ENCODE peak calls at places on chromosomes 5 and 9, in nine cellular contexts. M, G, W, O, K, U, D, Y and L are unnamed samples.

GRCh38 chr5:179251276-179251969 is 93.8 kb downstream of the ADAMTS2 start:
- DNase-seq in U (no peak), W (no peak), M (peak), G (no peak), K (no peak), Y (no peak), O (no peak), D (peak), L (no peak)

GRCh38 chr5:115321309-115321708 is 24.9 kb upstream of the CCDC112 start:
- DNase-seq in W (peak), O (no peak), Y (no peak), D (no peak), M (no peak), K (no peak), G (no peak), U (no peak), L (no peak)

GRCh38 chr5:133202066-133202665 is 150.4 kb downstream of the HSPA4 start:
- DNase-seq in G (no peak), Y (no peak), M (no peak), W (no peak), D (no peak), U (no peak), O (no peak), K (no peak), L (no peak)

GRCh38 chr5:54470191-54470590 is 14.7 kb downstream of the HSPB3 start:
- DNase-seq in G (no peak), K (no peak), D (no peak), U (no peak), Y (no peak), O (no peak), W (no peak), M (no peak), L (no peak)

GRCh38 chr5:137113939-137114338 is 385.2 kb downstream of the SPOCK1 start:
- DNase-seq in O (no peak), M (no peak), D (no peak), U (no peak), G (no peak), K (no peak), W (no peak), Y (no peak), L (no peak)

GRCh38 chr5:137292461-137293025 is 206.6 kb downstream of the SPOCK1 start:
- DNase-seq in K (no peak), D (no peak), Y (peak), G (no peak), U (peak), W (no peak), M (no peak), O (no peak), L (no peak)

GRCh38 chr5:71873202-71873601 is 154.1 kb downstream of the CARTPT start:
- DNase-seq in G (no peak), W (no peak), O (no peak), K (no peak), D (no peak), Y (no peak), U (no peak), M (no peak), L (no peak)

GRCh38 chr5:4720831-4721230 is 419.3 kb upstream of the ADAMTS16 start:
- DNase-seq in W (no peak), O (no peak), U (no peak), M (no peak), G (no peak), K (no peak), D (no peak), Y (no peak), L (no peak)

GRCh38 chr5:122142480-122142879 is 13.1 kb downstream of the ZNF474 start:
- DNase-seq in O (no peak), W (no peak), K (no peak), G (no peak), U (no peak), Y (no peak), D (no peak), M (no peak), L (no peak)

GRCh38 chr9:135797507-135798302 is 95.7 kb downstream of the KCNT1 start:
- DNase-seq in U (no peak), G (peak), K (no peak), D (no peak), W (peak), M (no peak), Y (no peak), O (no peak), L (no peak)

GRCh38 chr9:98453589-98454311 is 198.3 kb upstream of the TBC1D2 start:
- DNase-seq in M (no peak), K (no peak), Y (no peak), D (no peak), O (no peak), W (no peak), U (no peak), G (peak), L (peak)

GRCh38 chr9:136226680-136227410 is 18.8 kb downstream of the QSOX2 start:
- DNase-seq in O (no peak), G (peak), W (no peak), K (no peak), D (no peak), U (no peak), M (no peak), Y (no peak), L (no peak)

GRCh38 chr5:87121315-87122170 is 146.1 kb upstream of the RASA1 start:
- DNase-seq in W (no peak), K (peak), G (no peak), M (no peak), U (peak), O (peak), D (no peak), Y (no peak), L (no peak)

GRCh38 chr5:83721878-83722779 is 1.5 kb upstream of the HAPLN1 start:
- DNase-seq in G (peak), Y (peak), W (peak), M (peak), U (peak), O (no peak), K (no peak), D (peak), L (no peak)

GRCh38 chr9:127161081-127161621 is 38.7 kb upstream of the ANGPTL2 start:
- DNase-seq in W (peak), M (peak), O (no peak), D (no peak), K (no peak), Y (no peak), U (no peak), G (no peak), L (peak)

GRCh38 chr5:5331838-5332237 is 90.6 kb upstream of the ICE1 start:
- DNase-seq in Y (no peak), O (no peak), G (no peak), D (no peak), K (no peak), W (no peak), U (no peak), M (no peak), L (no peak)

GRCh38 chr5:127997131-127997775 is 86.3 kb upstream of the SLC12A2 start:
- DNase-seq in M (no peak), O (no peak), G (no peak), Y (peak), D (no peak), W (no peak), K (no peak), U (no peak), L (no peak)

GRCh38 chr5:117594165-117594564 is 1019.5 kb upstream of the SEMA6A start:
- DNase-seq in K (no peak), G (no peak), Y (no peak), W (no peak), D (no peak), M (peak), U (no peak), O (no peak), L (no peak)

GRCh38 chr5:59758566-59758965 is 135.0 kb downstream of the PDE4D start:
- DNase-seq in D (no peak), G (no peak), U (no peak), M (no peak), W (no peak), K (no peak), Y (no peak), O (no peak), L (no peak)

DNA sequence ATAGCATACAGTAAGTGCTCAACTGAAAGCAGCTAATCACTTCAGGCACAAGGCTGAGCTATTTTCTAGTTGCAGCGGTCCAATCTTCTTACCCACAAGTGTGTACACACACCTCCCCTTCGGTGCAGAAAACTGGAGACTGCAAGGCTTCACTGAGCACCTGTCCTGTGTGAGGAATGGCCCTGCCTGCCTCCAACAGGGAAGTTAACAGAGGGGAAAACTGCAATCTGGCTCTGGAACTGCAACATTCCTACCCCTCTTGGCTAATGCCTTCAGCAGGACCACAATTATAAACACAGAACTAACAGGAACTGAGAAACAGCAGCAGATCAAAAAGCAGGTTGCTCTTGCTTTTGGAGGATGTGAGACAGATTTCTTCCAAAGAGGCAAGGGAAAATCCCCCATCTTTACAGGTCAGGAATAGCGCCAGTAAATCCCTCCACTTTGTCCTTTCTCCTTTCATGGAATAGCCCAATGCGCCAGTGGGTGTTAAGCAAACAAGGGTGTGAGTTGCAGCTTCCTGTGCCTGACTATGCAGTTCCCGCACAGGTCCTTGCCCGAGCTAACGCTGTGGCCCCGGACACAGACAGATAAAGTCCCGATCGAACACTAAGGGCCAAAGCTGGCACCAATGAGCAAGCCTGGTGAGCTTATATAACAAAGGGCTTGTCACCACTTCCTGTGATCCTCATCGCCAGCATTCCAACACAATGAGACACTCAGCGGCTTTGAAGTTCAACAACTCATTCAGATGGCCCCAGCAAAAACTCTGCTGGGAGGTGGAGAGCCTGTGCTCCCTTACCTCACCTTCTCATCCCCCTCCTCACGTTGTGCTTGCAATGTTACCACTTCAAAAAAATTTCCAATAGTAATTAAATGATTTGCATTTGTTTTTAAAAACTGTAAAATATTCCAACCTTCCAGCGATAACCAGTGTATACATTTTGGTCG is 21.5 kb downstream of the SHB start:
- DNase-seq in G (no peak), D (no peak), U (peak), O (peak), W (peak), K (no peak), M (peak), Y (peak), L (no peak)
- TF ChIP-seq POLR2A in G (no peak), D (no peak), U (peak), O (no peak), W (no peak), K (no peak), M (no peak), Y (no peak), L (no peak)

DNA sequence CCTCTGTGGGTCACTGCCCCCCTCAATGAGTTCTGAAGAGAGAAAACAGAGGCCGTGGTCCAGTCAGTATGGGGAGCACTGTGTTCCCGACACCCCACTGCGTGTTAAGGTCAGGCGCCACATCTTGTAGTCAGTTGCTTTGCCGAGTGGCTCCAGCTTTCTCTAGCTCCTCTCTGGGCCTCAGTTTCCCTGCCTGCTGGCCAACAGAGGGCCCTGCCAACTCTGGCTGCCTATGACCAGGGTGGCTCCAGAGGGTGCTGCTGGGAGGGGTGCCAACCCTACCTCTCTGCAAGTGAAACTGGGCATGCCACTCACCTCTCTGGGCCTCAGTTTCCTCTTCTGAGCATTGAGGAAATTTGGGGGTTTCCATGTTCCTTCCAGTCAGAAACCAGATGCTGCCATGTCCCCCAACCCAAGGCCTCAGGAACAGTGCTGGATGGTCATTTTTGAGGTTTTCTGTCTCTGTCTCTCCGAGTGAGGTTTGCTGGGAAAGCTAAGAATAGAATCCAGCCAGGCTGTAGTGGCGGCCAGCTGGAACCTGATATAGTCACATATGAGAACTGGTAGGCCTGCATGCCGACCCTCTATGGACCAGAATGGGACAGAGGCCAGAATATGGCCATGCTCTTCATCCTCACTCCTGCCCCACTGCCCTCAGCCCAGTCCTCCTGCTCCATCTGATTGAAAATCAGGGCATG is 132.1 kb downstream of the PHF2 start:
- DNase-seq in U (no peak), Y (no peak), M (no peak), O (no peak), D (no peak), W (no peak), G (no peak), K (no peak), L (no peak)
- TF ChIP-seq POLR2AphosphoS5 in U (no peak), Y (no peak), M (no peak), O (no peak), D (no peak), W (no peak), G (no peak), K (no peak), L (no peak)

GRCh38 chr9:115640887-115641286 is 512.7 kb upstream of the PAPPA start:
- DNase-seq in O (no peak), K (no peak), M (no peak), U (no peak), W (no peak), G (no peak), D (no peak), Y (no peak), L (no peak)
- H3K4me3 ChIP-seq in O (no peak), K (no peak), M (no peak), U (no peak), W (no peak), G (no peak), D (no peak), Y (no peak), L (no peak)

DNA sequence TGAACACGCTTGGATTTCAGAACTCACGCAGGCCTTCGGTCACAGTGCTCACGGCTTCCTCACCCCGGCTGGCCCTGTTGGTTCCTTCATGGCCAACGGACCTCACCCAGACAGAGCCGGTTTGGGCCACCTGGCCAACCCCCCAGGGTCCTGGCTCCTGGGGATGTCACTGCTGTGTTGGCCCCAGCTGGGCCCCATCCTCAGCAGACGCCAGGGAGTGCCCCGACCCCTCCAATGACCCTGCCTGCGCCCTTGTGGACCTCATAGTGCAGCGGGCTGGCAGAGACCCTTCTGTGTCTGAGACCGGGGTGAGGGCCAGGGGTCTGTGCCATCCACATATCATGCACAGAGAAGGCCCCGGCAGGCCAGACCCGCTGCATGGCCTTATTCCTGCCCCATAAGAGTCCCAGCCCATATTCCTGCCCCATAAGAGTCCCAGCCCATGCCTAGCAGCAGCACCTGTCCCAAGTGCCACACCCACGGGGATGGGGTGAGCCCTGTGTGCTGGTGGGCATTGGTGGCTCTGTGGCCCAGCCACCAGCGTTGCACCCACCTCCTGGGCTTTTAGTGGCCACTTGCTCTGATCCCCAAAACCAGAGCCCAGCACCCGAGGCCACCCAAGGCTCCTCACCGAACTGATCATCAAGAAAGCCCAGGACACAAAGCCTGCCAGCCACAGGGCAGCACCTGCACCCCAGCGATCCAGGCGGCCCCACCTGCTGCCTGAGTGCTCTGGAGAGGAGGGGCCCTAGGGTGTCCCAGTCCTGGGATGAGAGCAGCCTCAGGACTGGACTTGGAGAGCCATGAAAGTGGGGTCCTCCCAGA is 1.3 kb upstream of the LPCAT1 start:
- DNase-seq in K (no peak), W (peak), G (peak), M (peak), Y (no peak), D (peak), U (peak), O (no peak), L (peak)
- TF ChIP-seq POLR2A in K (no peak), W (no peak), G (no peak), M (no peak), Y (no peak), D (no peak), U (no peak), O (no peak), L (no peak)

GRCh38 chr9:131420913-131421312 is 27.0 kb downstream of the PRRC2B start:
- DNase-seq in U (no peak), K (no peak), O (peak), M (no peak), D (no peak), W (no peak), G (no peak), Y (peak), L (no peak)
- TF ChIP-seq POLR2AphosphoS5 in U (no peak), K (no peak), O (no peak), M (no peak), D (no peak), W (no peak), G (no peak), Y (peak), L (no peak)

GRCh38 chr5:138520971-138521370 is 22.1 kb downstream of the ETF1 start:
- DNase-seq in D (no peak), W (no peak), O (no peak), G (no peak), K (no peak), M (no peak), Y (no peak), U (no peak), L (no peak)
- H3K4me3 ChIP-seq in D (no peak), W (no peak), O (no peak), G (no peak), K (no peak), M (no peak), Y (no peak), U (no peak), L (no peak)

DNA sequence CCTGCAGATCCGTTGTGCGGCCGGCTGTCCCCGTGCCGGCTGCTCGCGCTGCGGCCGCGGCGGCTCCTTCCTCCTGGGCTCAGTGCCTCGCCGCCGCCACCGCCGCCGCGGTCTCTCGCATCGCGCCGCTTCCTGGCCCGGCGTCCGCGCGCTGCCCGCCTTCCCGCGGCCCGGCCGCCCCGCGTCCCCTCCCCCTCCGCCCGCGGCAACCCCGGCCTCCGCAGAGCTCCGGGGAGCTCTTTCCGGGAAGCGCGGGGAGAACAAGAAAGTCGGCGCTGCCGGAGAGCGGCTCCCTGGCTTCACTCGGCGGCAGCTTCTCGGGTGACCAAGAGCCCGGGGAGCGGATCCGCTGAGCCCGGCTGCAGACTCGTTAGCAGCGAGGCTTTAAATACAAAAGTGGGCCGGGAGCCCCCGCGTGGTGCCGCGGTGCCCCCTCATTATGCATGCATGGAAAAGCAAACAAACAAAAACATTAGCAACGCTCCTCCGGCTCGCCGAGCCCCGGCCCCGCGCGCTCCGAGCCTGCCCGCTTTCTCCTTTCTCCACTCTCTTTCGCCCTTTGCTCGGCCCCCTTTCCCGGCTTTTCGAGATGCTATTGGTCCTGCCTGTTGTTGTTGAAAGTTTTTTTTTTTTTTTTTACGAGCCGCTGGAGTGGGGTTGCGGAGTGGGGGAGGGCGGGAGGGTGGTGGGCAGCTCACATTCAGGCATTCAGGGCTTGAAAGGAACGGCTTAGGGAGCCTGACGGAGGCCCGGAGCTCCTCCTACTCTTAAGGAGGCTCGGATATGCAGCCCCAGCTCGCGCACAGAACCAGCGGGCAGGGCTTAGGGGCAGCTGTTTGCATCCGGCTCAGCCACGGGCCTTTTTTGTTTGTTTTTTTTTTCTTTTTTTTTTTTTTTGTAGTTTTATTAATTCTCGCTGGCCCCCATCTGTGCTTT is at the start of gene GAS1:
- DNase-seq in D (peak), Y (peak), U (peak), G (peak), O (peak), W (peak), M (peak), K (no peak), L (peak)
- TF ChIP-seq POLR2A in D (no peak), Y (peak), U (no peak), G (no peak), O (peak), W (no peak), M (peak), K (no peak), L (no peak)

DNA sequence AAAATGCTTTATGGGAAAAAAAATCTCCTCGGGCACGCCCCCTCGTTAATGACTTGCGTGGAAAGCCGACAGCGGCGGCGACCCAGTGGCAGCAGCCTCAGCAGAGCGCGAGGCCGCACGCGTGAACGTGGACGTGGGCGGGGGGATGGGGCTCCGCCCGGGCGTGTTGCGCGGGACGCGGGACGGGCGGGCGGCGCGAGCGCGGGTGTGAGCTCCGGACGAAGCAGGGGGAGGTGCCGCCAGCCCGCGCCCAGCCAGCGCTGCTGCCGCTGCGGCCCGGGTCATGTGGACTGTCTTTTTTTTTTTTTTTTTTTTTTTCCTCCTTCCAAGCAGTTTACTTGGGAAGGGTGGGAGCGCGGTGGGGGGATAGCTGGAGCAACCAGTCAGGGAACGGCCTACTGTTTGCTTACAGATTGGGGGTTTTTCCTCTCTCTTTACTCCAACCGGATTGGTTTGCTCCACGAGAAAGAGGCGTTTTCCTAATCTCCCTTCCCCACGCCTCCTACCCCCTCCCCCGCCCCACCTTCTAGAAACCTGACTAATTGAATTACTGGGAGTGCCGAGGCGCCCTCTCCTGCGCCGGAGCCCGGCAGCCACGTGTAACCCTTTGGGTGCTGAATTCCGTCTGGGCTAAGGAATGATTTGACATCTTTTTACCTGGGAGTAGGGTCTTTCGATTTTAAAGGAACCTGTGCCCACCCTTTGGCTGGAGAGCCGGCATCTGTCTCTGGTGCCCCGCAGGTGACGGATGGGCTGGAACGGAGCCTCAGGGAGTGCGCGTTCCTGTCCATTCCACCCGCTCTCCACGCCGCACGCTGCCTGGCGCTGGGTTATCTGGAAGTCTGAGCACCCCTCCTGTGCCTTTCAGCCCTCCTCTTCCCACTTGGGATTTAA is 1.7 kb upstream of the EFNA5 start:
- DNase-seq in K (no peak), O (peak), M (peak), G (peak), D (peak), W (peak), Y (peak), U (peak), L (peak)
- TF ChIP-seq POLR2AphosphoS5 in K (no peak), O (no peak), M (peak), G (peak), D (no peak), W (no peak), Y (no peak), U (no peak), L (no peak)